ENCODE peak calls at places on chromosomes 1 and 21, in four cellular contexts. One of them, this sample, is unnamed.

GRCh38 chr1:49864597-49864996 is 159.2 kb downstream of the AGBL4 start:
- DNase-seq in IMR-90: no peak
- DNase-seq in neuronal stem cell: no peak
- DNase-seq in H9: no peak
- DNase-seq in this sample: no peak

GRCh38 chr1:2300004-2300771 is 72.1 kb downstream of the SKI start:
- DNase-seq in IMR-90: no peak
- DNase-seq in neuronal stem cell: no peak
- DNase-seq in H9: no peak
- DNase-seq in this sample: no peak

GRCh38 chr1:181023265-181024057 is 791 bp upstream of the STX6 start:
- DNase-seq in IMR-90: no peak
- DNase-seq in neuronal stem cell: no peak
- DNase-seq in H9: no peak
- DNase-seq in this sample: no peak

GRCh38 chr1:59814180-59814900 is 409 bp upstream of the HOOK1 start:
- DNase-seq in IMR-90: no peak
- DNase-seq in neuronal stem cell: peak
- DNase-seq in H9: peak
- DNase-seq in this sample: peak

GRCh38 chr1:186272486-186272885 is 102.6 kb downstream of the TPR start:
- DNase-seq in IMR-90: no peak
- DNase-seq in neuronal stem cell: no peak
- DNase-seq in H9: no peak
- DNase-seq in this sample: no peak

GRCh38 chr1:192161974-192162373 is 3.7 kb downstream of the RGS18 start:
- DNase-seq in IMR-90: no peak
- DNase-seq in neuronal stem cell: no peak
- DNase-seq in H9: no peak
- DNase-seq in this sample: no peak

GRCh38 chr1:234997201-234998173 is 131.2 kb downstream of the TOMM20 start:
- DNase-seq in IMR-90: peak
- DNase-seq in neuronal stem cell: no peak
- DNase-seq in H9: no peak
- DNase-seq in this sample: no peak

GRCh38 chr1:94095112-94095637 is 25.8 kb downstream of the ABCA4 start:
- DNase-seq in IMR-90: peak
- DNase-seq in neuronal stem cell: no peak
- DNase-seq in H9: no peak
- DNase-seq in this sample: no peak

GRCh38 chr1:36133484-36133883 is 8.5 kb upstream of the COL8A2 start:
- DNase-seq in IMR-90: peak
- DNase-seq in neuronal stem cell: no peak
- DNase-seq in H9: no peak
- DNase-seq in this sample: no peak

GRCh38 chr1:57089855-57090254 is 124.0 kb upstream of the C8B start:
- DNase-seq in IMR-90: no peak
- DNase-seq in neuronal stem cell: no peak
- DNase-seq in H9: no peak
- DNase-seq in this sample: no peak

GRCh38 chr1:225694151-225694603 is 41.3 kb upstream of the ENAH start:
- DNase-seq in IMR-90: peak
- DNase-seq in neuronal stem cell: no peak
- DNase-seq in H9: no peak
- DNase-seq in this sample: no peak

GRCh38 chr1:48469616-48470500 is 2.1 kb downstream of the SPATA6 start:
- DNase-seq in IMR-90: peak
- DNase-seq in neuronal stem cell: no peak
- DNase-seq in H9: no peak
- DNase-seq in this sample: no peak

GRCh38 chr21:16181024-16181423 is 451.2 kb downstream of the USP25 start:
- DNase-seq in IMR-90: no peak
- DNase-seq in neuronal stem cell: no peak
- DNase-seq in H9: no peak
- DNase-seq in this sample: no peak

GRCh38 chr1:248611883-248612282 is 14.4 kb upstream of the OR2T10 start:
- DNase-seq in IMR-90: no peak
- DNase-seq in neuronal stem cell: no peak
- DNase-seq in H9: no peak
- DNase-seq in this sample: no peak

GRCh38 chr1:241557551-241558193 is 25.5 kb downstream of the KMO start:
- DNase-seq in IMR-90: no peak
- DNase-seq in neuronal stem cell: no peak
- DNase-seq in H9: no peak
- DNase-seq in this sample: no peak

GRCh38 chr1:241555526-241555925 is 23.3 kb downstream of the KMO start:
- DNase-seq in IMR-90: no peak
- DNase-seq in neuronal stem cell: no peak
- DNase-seq in H9: no peak
- DNase-seq in this sample: no peak

GRCh38 chr1:241560511-241561187 is 28.5 kb downstream of the KMO start:
- DNase-seq in IMR-90: no peak
- DNase-seq in neuronal stem cell: no peak
- DNase-seq in H9: no peak
- DNase-seq in this sample: no peak
- H3K14ac ChIP-seq in IMR-90: no peak
- H3K14ac ChIP-seq in neuronal stem cell: no peak
- H3K14ac ChIP-seq in H9: no peak
- H3K14ac ChIP-seq in this sample: no peak

DNA sequence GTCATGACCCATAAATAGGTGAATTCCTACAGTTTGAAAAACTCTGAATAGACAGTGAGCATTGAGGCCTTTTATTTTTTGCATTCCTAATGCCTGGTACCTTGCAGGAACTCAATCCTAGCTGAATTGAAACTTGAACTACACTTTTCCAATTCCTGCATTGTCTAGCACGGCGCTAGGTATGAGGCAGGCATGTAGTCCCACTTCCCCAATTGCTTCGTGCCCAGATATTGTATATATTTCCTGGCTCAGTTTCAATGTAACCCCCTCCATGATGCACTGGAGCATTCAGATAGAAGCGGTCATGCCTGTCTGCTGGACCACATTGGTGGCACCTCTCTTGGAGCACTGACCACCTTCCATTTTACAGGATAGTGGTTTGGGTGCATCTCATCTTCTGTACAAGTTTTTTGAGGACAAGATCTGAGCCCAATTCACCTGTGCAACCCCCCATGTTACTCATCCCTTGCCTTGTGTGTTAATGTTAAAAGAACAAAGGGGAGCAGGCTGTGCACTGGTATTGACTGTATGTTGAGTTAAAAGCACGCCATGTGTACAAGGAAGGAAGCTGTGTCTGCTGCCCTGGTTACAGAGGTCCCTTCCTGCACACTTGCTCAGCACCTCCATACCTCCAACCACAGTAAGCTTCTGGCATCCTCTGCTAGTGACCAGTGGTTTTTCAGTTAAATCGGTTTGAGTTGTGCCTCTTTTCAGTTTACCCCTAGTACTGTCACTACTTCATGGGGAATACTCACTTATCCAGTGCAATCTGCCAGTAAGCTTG is 10.0 kb upstream of the RAB7B start:
- DNase-seq in IMR-90: no peak
- DNase-seq in neuronal stem cell: no peak
- DNase-seq in H9: no peak
- DNase-seq in this sample: no peak
- H3K4me2 ChIP-seq in IMR-90: no peak
- H3K4me2 ChIP-seq in neuronal stem cell: no peak
- H3K4me2 ChIP-seq in H9: no peak
- H3K4me2 ChIP-seq in this sample: no peak

GRCh38 chr1:21903638-21904474 is 33.3 kb downstream of the HSPG2 start:
- DNase-seq in IMR-90: no peak
- DNase-seq in neuronal stem cell: no peak
- DNase-seq in H9: no peak
- DNase-seq in this sample: no peak
- H3K14ac ChIP-seq in IMR-90: no peak
- H3K14ac ChIP-seq in neuronal stem cell: peak
- H3K14ac ChIP-seq in H9: no peak
- H3K14ac ChIP-seq in this sample: no peak

GRCh38 chr21:40511976-40512375 is 335.0 kb downstream of the DSCAM start:
- DNase-seq in IMR-90: no peak
- DNase-seq in neuronal stem cell: no peak
- DNase-seq in H9: no peak
- DNase-seq in this sample: no peak

GRCh38 chr21:40512590-40512989 is 334.4 kb downstream of the DSCAM start:
- DNase-seq in IMR-90: no peak
- DNase-seq in neuronal stem cell: no peak
- DNase-seq in H9: peak
- DNase-seq in this sample: peak

DNA sequence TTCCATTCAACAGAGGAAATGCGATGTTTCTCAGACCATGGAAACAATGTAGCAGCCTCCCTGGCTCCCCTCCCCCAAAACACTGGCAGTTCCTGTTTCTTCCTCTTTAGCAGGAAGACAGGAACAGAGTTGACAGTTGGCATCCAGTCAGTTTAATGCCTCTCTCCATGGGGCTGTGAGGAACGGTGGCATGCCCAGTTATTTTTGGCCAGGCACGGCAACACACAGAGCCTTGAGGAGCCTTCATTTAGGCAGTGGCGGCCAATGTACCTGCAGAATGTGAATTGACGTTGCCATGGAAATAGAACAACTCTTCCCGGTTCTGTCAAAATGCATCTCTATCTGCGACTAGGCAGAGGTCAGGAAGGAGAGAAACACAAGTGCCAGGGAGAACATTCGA is 330.6 kb downstream of the DSCAM start:
- DNase-seq in IMR-90: no peak
- DNase-seq in neuronal stem cell: no peak
- DNase-seq in H9: no peak
- DNase-seq in this sample: peak
- H3K4me2 ChIP-seq in IMR-90: no peak
- H3K4me2 ChIP-seq in neuronal stem cell: no peak
- H3K4me2 ChIP-seq in H9: peak
- H3K4me2 ChIP-seq in this sample: peak

DNA sequence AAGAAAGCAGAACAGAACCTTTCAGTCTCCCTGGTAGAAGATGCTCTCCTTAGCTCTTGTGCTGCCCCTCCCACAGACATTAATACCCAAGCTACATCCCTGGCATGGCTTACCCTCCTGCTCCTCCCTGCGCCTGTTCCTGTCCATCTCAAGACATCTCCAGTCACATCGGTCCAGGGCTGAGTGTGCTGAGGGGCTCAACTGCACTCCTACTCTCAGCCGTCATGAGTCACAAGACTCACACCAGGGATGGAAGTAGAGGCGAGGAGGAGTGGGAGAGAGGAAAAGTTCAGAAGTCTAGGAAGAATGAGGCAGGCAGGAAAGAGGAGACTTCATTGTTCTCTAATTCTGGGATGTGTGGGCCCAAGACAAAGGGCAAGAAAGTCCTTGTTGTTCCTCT is 9.2 kb upstream of the TACSTD2 start:
- DNase-seq in IMR-90: peak
- DNase-seq in neuronal stem cell: no peak
- DNase-seq in H9: no peak
- DNase-seq in this sample: no peak
- H3K14ac ChIP-seq in IMR-90: peak
- H3K14ac ChIP-seq in neuronal stem cell: no peak
- H3K14ac ChIP-seq in H9: no peak
- H3K14ac ChIP-seq in this sample: no peak

GRCh38 chr1:206508956-206509355 is 1.6 kb downstream of the RASSF5 start:
- DNase-seq in IMR-90: peak
- DNase-seq in neuronal stem cell: no peak
- DNase-seq in H9: no peak
- DNase-seq in this sample: no peak
- H3K4me2 ChIP-seq in IMR-90: peak
- H3K4me2 ChIP-seq in neuronal stem cell: no peak
- H3K4me2 ChIP-seq in H9: no peak
- H3K4me2 ChIP-seq in this sample: no peak

DNA sequence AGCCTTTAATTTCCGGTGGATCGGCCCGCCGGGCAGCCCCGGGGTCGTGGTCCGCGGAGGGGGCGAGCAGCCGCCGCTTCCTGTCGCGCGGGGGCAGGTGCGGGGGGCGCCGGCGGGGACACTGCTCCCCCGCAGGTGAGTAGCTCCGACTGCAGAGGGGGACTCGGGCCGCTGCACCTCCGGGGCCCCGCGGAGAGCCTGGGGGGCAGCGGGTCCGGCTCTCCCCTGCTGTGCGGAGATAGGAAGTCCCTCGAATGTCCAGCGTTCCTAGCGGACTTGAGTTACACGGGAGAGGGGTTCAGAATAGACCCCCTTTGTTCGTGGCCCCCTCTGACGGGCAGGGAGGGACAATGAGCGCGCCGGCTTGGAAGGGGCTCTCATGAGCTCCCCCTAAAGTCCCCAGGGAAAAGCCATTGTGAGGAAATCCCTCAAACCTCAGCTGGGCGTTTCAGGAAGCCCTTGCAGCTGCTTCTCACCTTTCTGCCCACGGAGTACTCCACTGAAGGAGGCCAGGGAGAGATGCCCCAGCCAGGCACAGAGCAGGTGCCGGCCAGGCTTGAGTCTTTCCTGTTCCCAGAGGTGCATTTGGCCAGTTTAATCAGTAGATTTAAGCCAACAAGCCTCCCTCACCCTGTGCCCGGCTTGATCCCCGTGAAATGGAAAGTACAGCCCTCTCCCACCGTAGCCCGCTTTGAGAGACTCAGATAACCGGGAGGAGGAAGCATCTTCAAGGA is 925 bp downstream of the PDE9A start:
- DNase-seq in IMR-90: no peak
- DNase-seq in neuronal stem cell: peak
- DNase-seq in H9: no peak
- DNase-seq in this sample: peak
- H3K14ac ChIP-seq in IMR-90: no peak
- H3K14ac ChIP-seq in neuronal stem cell: no peak
- H3K14ac ChIP-seq in H9: no peak
- H3K14ac ChIP-seq in this sample: no peak

GRCh38 chr1:6385673-6386191 is 7.8 kb downstream of the ACOT7 start:
- DNase-seq in IMR-90: peak
- DNase-seq in neuronal stem cell: no peak
- DNase-seq in H9: peak
- DNase-seq in this sample: peak
- H3K4me2 ChIP-seq in IMR-90: peak
- H3K4me2 ChIP-seq in neuronal stem cell: peak
- H3K4me2 ChIP-seq in H9: peak
- H3K4me2 ChIP-seq in this sample: peak

GRCh38 chr21:42779431-42779861 is 99.9 kb downstream of the WDR4 start:
- DNase-seq in IMR-90: no peak
- DNase-seq in neuronal stem cell: no peak
- DNase-seq in H9: no peak
- DNase-seq in this sample: no peak
- H3K14ac ChIP-seq in IMR-90: no peak
- H3K14ac ChIP-seq in neuronal stem cell: no peak
- H3K14ac ChIP-seq in H9: no peak
- H3K14ac ChIP-seq in this sample: no peak

DNA sequence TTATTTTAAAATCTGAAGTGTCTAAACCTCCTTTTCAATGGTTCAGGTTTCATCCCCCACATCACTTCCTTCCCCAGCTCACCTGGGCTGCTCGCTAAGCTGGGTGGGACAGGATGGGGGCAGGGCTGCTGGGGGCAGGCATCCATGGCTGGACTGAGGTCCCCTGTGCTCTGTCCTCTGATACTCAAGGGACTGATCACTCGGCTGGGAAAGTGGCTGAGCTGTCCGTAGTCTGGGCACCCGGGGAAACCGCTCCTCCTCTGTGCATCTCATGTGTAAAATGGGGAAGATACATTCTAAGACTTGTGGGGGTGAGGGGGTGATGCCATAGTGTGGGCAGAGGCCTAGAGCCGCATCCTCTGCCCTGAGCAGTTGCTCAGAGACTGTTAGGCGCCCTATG is 411.2 kb downstream of the MATN1 start:
- DNase-seq in IMR-90: no peak
- DNase-seq in neuronal stem cell: no peak
- DNase-seq in H9: peak
- DNase-seq in this sample: peak
- H3K4me2 ChIP-seq in IMR-90: no peak
- H3K4me2 ChIP-seq in neuronal stem cell: no peak
- H3K4me2 ChIP-seq in H9: no peak
- H3K4me2 ChIP-seq in this sample: no peak